ENCODE peak calls at places on chromosomes 4 and X, in six cellular contexts. N is pancreas, Q is H9, O is fibroblast of lung, X is astrocyte, I is left ventricle myocardium inferior. V is an unnamed sample. For H3K4me1, the result is how much of the 10 kb centered on the place peaks cover.

GRCh38 chrX:130560558-130560957 is 158.8 kb downstream of the RBMX2 start:
- DNase-seq in N (no peak), Q (no peak), O (no peak), X (no peak), I (no peak), V (no peak)

GRCh38 chr4:85028910-85029309 is 62.4 kb upstream of the WDFY3 start:
- DNase-seq in N (no peak), Q (no peak), O (peak), X (peak), I (no peak), V (no peak)

GRCh38 chr4:140943486-140943885 is 187.3 kb upstream of the TBC1D9 start:
- DNase-seq in N (no peak), Q (no peak), O (no peak), X (peak), I (no peak), V (no peak)

GRCh38 chr4:110306363-110306762 is 107.9 kb upstream of the ELOVL6 start:
- DNase-seq in N (no peak), Q (no peak), O (peak), X (peak), I (no peak), V (no peak)

GRCh38 chrX:22365460-22365859 is 92.7 kb downstream of the CBLL2 start:
- DNase-seq in N (no peak), Q (no peak), O (peak), X (peak), I (no peak), V (no peak)

GRCh38 chr4:153684182-153685073 is at the start of gene TLR2:
- DNase-seq in N (peak), Q (peak), O (no peak), X (no peak), I (peak), V (peak)

GRCh38 chr4:24104173-24104572 is 214.3 kb upstream of the PPARGC1A start:
- DNase-seq in N (no peak), Q (no peak), O (peak), X (peak), I (no peak), V (no peak)

GRCh38 chrX:2185341-2186082 is 315.3 kb downstream of the DHRSX start:
- DNase-seq in N (no peak), Q (no peak), O (no peak), X (no peak), I (no peak), V (no peak)

GRCh38 chr4:145178740-145179139 is 1.6 kb downstream of the OTUD4 start:
- DNase-seq in N (no peak), Q (no peak), O (no peak), X (peak), I (no peak), V (no peak)

GRCh38 chr4:145982791-145983190 is 44.2 kb upstream of the ZNF827 start:
- DNase-seq in N (no peak), Q (no peak), O (no peak), X (no peak), I (no peak), V (no peak)

GRCh38 chrX:623599-624323 is 6.8 kb upstream of the SHOX start:
- DNase-seq in N (no peak), Q (peak), O (peak), X (no peak), I (no peak), V (peak)

GRCh38 chr4:8305851-8306361 is 36.4 kb downstream of the HTRA3 start:
- DNase-seq in N (peak), Q (peak), O (no peak), X (no peak), I (peak), V (peak)

GRCh38 chrX:102517331-102517730 is 792 bp upstream of the TMSB15A start:
- DNase-seq in N (no peak), Q (no peak), O (peak), X (no peak), I (no peak), V (no peak)

GRCh38 chr4:45350438-45350837 is 624.1 kb upstream of the GNPDA2 start:
- DNase-seq in N (no peak), Q (no peak), O (peak), X (peak), I (no peak), V (no peak)

DNA sequence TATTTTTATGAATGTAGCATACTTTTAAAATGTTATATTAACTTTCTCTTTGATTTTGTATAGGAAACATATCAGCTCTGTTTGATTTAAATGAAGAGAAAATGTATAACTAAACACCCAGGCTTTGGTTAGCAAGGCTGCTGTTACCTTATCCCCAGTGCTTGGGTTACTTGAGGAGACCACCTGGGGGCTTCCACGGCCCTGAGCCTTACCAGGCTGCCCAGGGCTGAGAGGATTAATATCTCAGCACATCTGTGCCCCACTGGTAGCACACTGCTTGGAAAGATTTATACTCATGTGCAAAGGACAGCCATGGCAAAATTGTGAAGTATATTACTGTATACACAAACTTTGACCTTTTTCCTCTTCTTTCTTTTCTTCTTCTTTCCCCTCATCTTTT is 752.9 kb downstream of the RAPGEF2 start:
- DNase-seq in N (no peak), Q (no peak), O (no peak), X (no peak), I (no peak), V (no peak)
- H3K27ac ChIP-seq in N (no peak), Q (no peak), O (no peak), X (no peak), I (no peak), V (no peak)

GRCh38 chr4:3368841-3369760 is 72.7 kb upstream of the HGFAC start:
- DNase-seq in N (no peak), Q (no peak), O (no peak), X (no peak), I (no peak), V (no peak)
- H3K4me1 ChIP-seq in N (under half), Q (under half), O (under half), X (under half), I (half or more), V (half or more)

DNA sequence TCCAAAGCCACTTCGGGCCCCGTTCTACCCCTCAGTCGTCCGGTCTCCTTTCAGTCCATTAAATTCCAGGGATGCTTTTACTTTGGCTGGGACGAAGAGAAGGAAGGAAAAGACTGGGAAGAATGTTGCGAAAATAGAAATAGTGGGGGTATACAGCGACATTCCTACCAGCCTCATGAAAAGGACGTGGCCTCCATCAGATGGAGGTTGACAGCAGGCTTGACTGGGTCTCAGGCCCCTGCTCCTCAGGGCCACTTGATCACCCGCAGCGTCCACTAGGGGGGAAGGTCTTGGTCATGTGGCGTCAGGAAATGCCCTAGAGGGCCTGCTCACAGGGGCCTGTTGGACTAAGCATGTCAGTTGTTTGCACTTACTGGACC is 671 bp upstream of the ANKRD50 start:
- DNase-seq in N (peak), Q (peak), O (peak), X (peak), I (peak), V (peak)
- TF ChIP-seq CTCF in N (peak), Q (peak), O (peak), X (peak), I (peak), V (peak)

GRCh38 chr4:3397128-3397527 is 44.6 kb upstream of the HGFAC start:
- DNase-seq in N (no peak), Q (no peak), O (no peak), X (no peak), I (no peak), V (no peak)
- H3K27ac ChIP-seq in N (no peak), Q (no peak), O (no peak), X (no peak), I (no peak), V (no peak)

DNA sequence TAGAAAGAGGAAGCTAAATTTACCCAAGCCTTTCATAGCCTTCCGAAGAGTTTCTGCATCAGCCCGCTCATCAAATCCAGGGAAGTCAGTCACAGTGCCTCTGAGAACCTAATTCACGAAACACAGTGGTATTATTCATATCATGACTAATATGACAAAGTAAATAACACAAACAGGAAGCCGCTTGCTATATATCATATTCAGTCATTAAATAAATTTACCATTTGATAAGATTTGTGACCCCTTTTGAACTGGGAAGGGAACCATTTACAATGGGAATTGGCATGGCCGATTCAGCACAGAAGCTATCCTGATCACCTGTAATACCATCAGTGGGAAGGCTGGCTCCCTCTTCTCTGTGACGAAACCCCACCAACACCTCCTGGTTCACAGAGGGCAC is 10.5 kb downstream of the ANXA5 start:
- DNase-seq in N (no peak), Q (no peak), O (no peak), X (no peak), I (no peak), V (no peak)
- H3K4me1 ChIP-seq in N (under half), Q (under half), O (under half), X (under half), I (under half), V (under half)